ENCODE peak calls at places on chromosomes 4 and X, in nine cellular contexts. P, A, W, K, O, B, Y, H and Z are unnamed samples.

GRCh38 chr4:54073481-54073880 is 9.1 kb upstream of the CHIC2 start:
- DNase-seq in P (no peak), A (peak), W (no peak), K (no peak), O (no peak), B (peak), Y (no peak), H (no peak), Z (no peak)

GRCh38 chr4:36243355-36244256 is 708 bp downstream of the ARAP2 start:
- DNase-seq in P (peak), A (no peak), W (peak), K (peak), O (no peak), B (peak), Y (peak), H (peak), Z (no peak)

GRCh38 chrX:130079824-130080406 is 30.4 kb downstream of the ELF4 start:
- DNase-seq in P (peak), A (peak), W (peak), K (no peak), O (peak), B (peak), Y (peak), H (peak), Z (peak)

GRCh38 chr4:173403051-173403450 is 4.1 kb upstream of the SCRG1 start:
- DNase-seq in P (peak), A (no peak), W (no peak), K (no peak), O (no peak), B (no peak), Y (no peak), H (no peak), Z (no peak)

GRCh38 chrX:17697191-17697590 is 40.1 kb upstream of the SCML1 start:
- DNase-seq in P (no peak), A (no peak), W (no peak), K (no peak), O (no peak), B (peak), Y (no peak), H (no peak), Z (no peak)

GRCh38 chrX:15631637-15632036 is 30.9 kb upstream of the ACE2 start:
- DNase-seq in P (no peak), A (no peak), W (no peak), K (no peak), O (no peak), B (no peak), Y (no peak), H (no peak), Z (no peak)

GRCh38 chrX:148672526-148672925 is 172.1 kb downstream of the AFF2 start:
- DNase-seq in P (no peak), A (no peak), W (no peak), K (no peak), O (no peak), B (no peak), Y (no peak), H (no peak), Z (no peak)

GRCh38 chr4:173272987-173273386 is 61.2 kb downstream of the HMGB2 start:
- DNase-seq in P (no peak), A (no peak), W (no peak), K (no peak), O (no peak), B (peak), Y (no peak), H (no peak), Z (peak)

GRCh38 chr4:139242511-139243051 is 37.4 kb downstream of the MGARP start:
- DNase-seq in P (no peak), A (peak), W (no peak), K (no peak), O (no peak), B (peak), Y (no peak), H (no peak), Z (no peak)

GRCh38 chrX:105745863-105746262 is 76.5 kb upstream of the NRK start:
- DNase-seq in P (peak), A (no peak), W (no peak), K (no peak), O (peak), B (no peak), Y (no peak), H (no peak), Z (no peak)

GRCh38 chr4:8083086-8083825 is 75.4 kb downstream of the ABLIM2 start:
- DNase-seq in P (no peak), A (no peak), W (no peak), K (no peak), O (no peak), B (no peak), Y (no peak), H (no peak), Z (no peak)

GRCh38 chr4:73187325-73187724 is 71.3 kb downstream of the ANKRD17 start:
- DNase-seq in P (peak), A (no peak), W (no peak), K (no peak), O (no peak), B (peak), Y (no peak), H (no peak), Z (no peak)

GRCh38 chr4:157075401-157075800 is 549 bp upstream of the GLRB start:
- DNase-seq in P (no peak), A (no peak), W (no peak), K (no peak), O (no peak), B (no peak), Y (no peak), H (no peak), Z (no peak)
- H3K4me3 ChIP-seq in P (peak), A (peak), W (no peak), K (peak), O (peak), B (peak), Y (peak), H (no peak), Z (peak)

DNA sequence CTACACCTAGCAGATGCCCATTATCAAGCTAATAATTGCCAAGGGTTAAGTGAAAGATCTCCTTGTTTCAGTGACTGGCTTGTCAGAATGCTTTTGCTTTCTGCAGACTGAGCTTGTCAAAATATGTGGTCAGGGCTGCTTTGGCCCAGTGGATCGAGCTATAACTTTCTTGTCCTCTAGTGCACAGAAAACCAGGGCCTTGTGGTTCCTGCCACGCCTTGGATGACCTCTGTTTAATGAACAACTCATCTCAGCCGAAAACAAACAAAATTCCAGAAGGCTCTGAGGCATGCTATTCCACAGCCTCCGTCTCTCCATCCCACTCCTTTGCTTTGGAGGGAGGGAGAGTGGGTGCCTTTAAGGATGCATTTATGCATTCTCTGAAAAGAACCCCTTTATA is 11.3 kb downstream of the EVC start:
- DNase-seq in P (no peak), A (peak), W (no peak), K (no peak), O (no peak), B (peak), Y (no peak), H (no peak), Z (no peak)
- H3K27ac ChIP-seq in P (no peak), A (no peak), W (no peak), K (no peak), O (no peak), B (no peak), Y (no peak), H (no peak), Z (peak)

GRCh38 chrX:143634701-143635442 is 1.0 kb downstream of the SLITRK4 start:
- DNase-seq in P (no peak), A (no peak), W (no peak), K (peak), O (peak), B (no peak), Y (no peak), H (no peak), Z (no peak)

GRCh38 chrX:143632625-143633387 is 3.1 kb downstream of the SLITRK4 start:
- DNase-seq in P (peak), A (no peak), W (no peak), K (no peak), O (peak), B (no peak), Y (no peak), H (no peak), Z (no peak)

GRCh38 chrX:143633530-143634372 is 2.1 kb downstream of the SLITRK4 start:
- DNase-seq in P (peak), A (no peak), W (no peak), K (peak), O (peak), B (no peak), Y (no peak), H (no peak), Z (no peak)

GRCh38 chrX:143635915-143636314 is at the start of gene SLITRK4:
- DNase-seq in P (peak), A (no peak), W (no peak), K (no peak), O (peak), B (no peak), Y (no peak), H (no peak), Z (no peak)

GRCh38 chrX:143634373-143634685 is 1.6 kb downstream of the SLITRK4 start:
- DNase-seq in P (no peak), A (no peak), W (no peak), K (no peak), O (no peak), B (no peak), Y (no peak), H (no peak), Z (no peak)
- H3K4me3 ChIP-seq in P (peak), A (no peak), W (no peak), K (peak), O (no peak), B (no peak), Y (peak), H (peak), Z (no peak)

GRCh38 chr4:26051278-26051677 is 137.3 kb downstream of the SMIM20 start:
- DNase-seq in P (no peak), A (no peak), W (no peak), K (no peak), O (no peak), B (no peak), Y (no peak), H (no peak), Z (no peak)
- H3K27ac ChIP-seq in P (no peak), A (no peak), W (no peak), K (no peak), O (no peak), B (no peak), Y (no peak), H (peak), Z (no peak)

GRCh38 chr4:184474261-184475095 is at the start of gene IRF2:
- DNase-seq in P (peak), A (peak), W (peak), K (peak), O (peak), B (peak), Y (peak), H (peak), Z (peak)

GRCh38 chr4:184473515-184474260 is 662 bp downstream of the IRF2 start:
- DNase-seq in P (peak), A (no peak), W (peak), K (peak), O (peak), B (peak), Y (peak), H (peak), Z (no peak)

GRCh38 chr4:184472540-184473264 is 1.6 kb downstream of the IRF2 start:
- DNase-seq in P (peak), A (peak), W (peak), K (peak), O (peak), B (peak), Y (peak), H (peak), Z (no peak)

GRCh38 chr4:184471872-184472539 is 2.3 kb downstream of the IRF2 start:
- DNase-seq in P (no peak), A (no peak), W (no peak), K (no peak), O (peak), B (no peak), Y (peak), H (no peak), Z (no peak)

GRCh38 chr4:184473265-184473514 is 1.2 kb downstream of the IRF2 start:
- DNase-seq in P (no peak), A (peak), W (no peak), K (no peak), O (no peak), B (no peak), Y (no peak), H (no peak), Z (no peak)
- H3K4me3 ChIP-seq in P (peak), A (peak), W (peak), K (peak), O (no peak), B (peak), Y (peak), H (peak), Z (peak)

DNA sequence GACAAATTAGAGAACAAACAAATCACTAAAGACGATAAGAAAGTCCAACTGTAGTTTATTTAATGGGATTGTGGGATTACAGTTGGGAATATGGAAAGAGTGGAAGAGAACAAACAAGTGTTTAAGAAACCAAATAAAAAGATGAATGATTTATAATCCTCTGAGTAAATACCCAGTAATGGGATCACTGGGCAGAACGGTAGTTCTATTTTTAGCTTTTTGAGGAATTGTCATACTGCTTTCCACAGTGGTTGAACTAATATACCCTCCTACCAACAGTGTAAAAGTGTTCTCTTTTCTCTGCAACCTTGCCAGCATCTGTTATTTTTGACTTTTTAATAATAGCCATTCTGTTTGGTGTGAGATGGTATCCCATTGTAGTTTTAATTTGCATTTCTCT is 15.0 kb downstream of the C4orf51 start:
- DNase-seq in P (no peak), A (no peak), W (no peak), K (no peak), O (no peak), B (no peak), Y (no peak), H (no peak), Z (no peak)
- H3K27ac ChIP-seq in P (no peak), A (no peak), W (no peak), K (no peak), O (no peak), B (no peak), Y (no peak), H (no peak), Z (no peak)